ENCODE peak calls at places on chromosomes 7 and 10, in six cellular contexts. E is neural crest cell, L is AG04449, V is IMR-90, D is heart left ventricle, A is H9. W is an unnamed sample.

GRCh38 chr7:128755816-128756476 is 16.8 kb downstream of the CALU start:
- DNase-seq in A (no peak), L (peak), D (no peak), E (no peak), V (peak), W (no peak)

GRCh38 chr7:47392241-47392759 is 189.6 kb downstream of the TNS3 start:
- DNase-seq in V (peak), D (peak), L (no peak), A (no peak), E (no peak), W (no peak)

GRCh38 chr7:104135760-104136558 is 71.9 kb downstream of the ORC5 start:
- DNase-seq in D (no peak), V (no peak), A (no peak), E (no peak), L (no peak), W (no peak)

GRCh38 chr7:95509199-95509598 is 23.5 kb downstream of the ASB4 start:
- DNase-seq in A (peak), E (peak), L (no peak), V (peak), D (no peak), W (peak)

GRCh38 chr10:67520924-67521520 is 175.0 kb downstream of the CTNNA3 start:
- DNase-seq in A (peak), E (peak), L (peak), V (peak), D (no peak), W (peak)

GRCh38 chr7:140196361-140197217 is 19.8 kb upstream of the KDM7A start:
- DNase-seq in E (no peak), A (no peak), D (no peak), L (no peak), V (peak), W (no peak)

GRCh38 chr10:112435013-112435619 is 11.6 kb downstream of the ZDHHC6 start:
- DNase-seq in A (no peak), V (peak), D (no peak), E (no peak), L (no peak), W (no peak)

GRCh38 chr10:118002581-118002980 is 44.2 kb downstream of the RAB11FIP2 start:
- DNase-seq in L (no peak), A (no peak), D (no peak), V (peak), E (no peak), W (no peak)

GRCh38 chr10:95397747-95398146 is 106.9 kb upstream of the PDLIM1 start:
- DNase-seq in V (no peak), E (no peak), L (no peak), D (no peak), A (no peak), W (no peak)

GRCh38 chr10:30915141-30915540 is 116.5 kb downstream of the ZNF438 start:
- DNase-seq in E (no peak), V (peak), D (no peak), A (no peak), L (no peak), W (no peak)

GRCh38 chr7:151339651-151340377 is 1.8 kb upstream of the NUB1 start:
- DNase-seq in A (no peak), V (no peak), E (no peak), L (no peak), D (no peak), W (no peak)

GRCh38 chr7:134737561-134738353 is 41.7 kb upstream of the CALD1 start:
- DNase-seq in D (no peak), E (no peak), V (peak), L (peak), A (no peak), W (peak)

GRCh38 chr7:141094336-141095070 is 20.6 kb downstream of the TMEM178B start:
- DNase-seq in L (no peak), A (no peak), V (no peak), E (no peak), D (no peak), W (no peak)

DNA sequence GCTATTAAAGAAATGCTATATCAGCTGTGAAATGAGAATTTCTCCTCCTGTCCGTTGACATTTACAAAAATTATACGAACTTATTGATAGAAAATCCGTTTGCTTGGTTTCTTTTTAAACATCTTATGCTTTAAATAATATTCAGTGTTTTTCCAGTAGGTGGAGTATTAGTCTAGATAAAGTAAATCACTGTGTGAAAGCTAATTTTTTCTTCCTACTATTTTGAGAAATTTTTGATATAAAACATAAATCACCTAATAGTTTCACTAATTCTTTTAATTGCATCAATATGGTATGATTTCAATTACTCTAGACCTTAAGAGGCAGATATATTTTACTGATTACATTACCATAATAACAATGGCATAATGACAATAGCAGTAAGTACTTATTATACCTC is 335.2 kb upstream of the C7orf33 start:
- DNase-seq in E (no peak), V (no peak), L (no peak), D (no peak), A (no peak), W (no peak)
- TF ChIP-seq CTCF in E (peak), V (no peak), L (no peak), D (no peak), A (peak), W (no peak)

GRCh38 chr10:92550924-92551323 is 23.0 kb downstream of the IDE start:
- DNase-seq in A (no peak), D (no peak), L (no peak), E (no peak), V (no peak), W (no peak)

GRCh38 chr10:92553959-92554358 is 19.9 kb downstream of the IDE start:
- DNase-seq in E (no peak), V (no peak), A (no peak), D (no peak), L (no peak), W (no peak)

GRCh38 chr10:92547676-92548075 is 26.2 kb downstream of the IDE start:
- DNase-seq in A (no peak), D (no peak), L (no peak), E (no peak), V (no peak), W (no peak)

GRCh38 chr10:92552310-92552709 is 21.6 kb downstream of the IDE start:
- DNase-seq in V (no peak), E (no peak), L (no peak), D (no peak), A (no peak), W (no peak)
- TF ChIP-seq CTCF in V (no peak), E (peak), L (no peak), D (peak), A (peak), W (peak)

GRCh38 chr7:35241431-35241830 is 12.5 kb downstream of the TBX20 start:
- DNase-seq in D (no peak), L (no peak), E (no peak), V (no peak), A (no peak), W (no peak)

GRCh38 chr7:35246819-35247218 is 7.1 kb downstream of the TBX20 start:
- DNase-seq in D (no peak), A (no peak), E (no peak), L (no peak), V (no peak), W (no peak)

DNA sequence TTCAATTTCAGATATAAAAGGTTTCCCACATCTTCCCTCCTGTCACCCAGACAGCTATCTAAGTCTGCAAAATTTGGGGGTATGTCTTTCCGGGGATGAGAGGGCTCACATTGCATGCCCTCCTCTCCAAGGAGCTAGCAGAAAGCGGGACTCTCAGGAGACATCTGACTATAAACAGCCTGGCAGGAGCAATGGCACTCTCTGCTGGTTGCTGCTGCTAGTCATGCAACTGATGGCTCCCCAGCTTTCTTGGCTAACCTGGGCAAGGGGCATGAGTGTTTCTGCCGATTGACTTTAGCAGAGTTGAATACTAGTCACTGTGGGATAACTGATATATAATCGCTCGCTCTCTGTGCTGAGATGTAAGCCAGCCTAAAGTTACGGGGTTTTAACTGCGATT is 12.0 kb downstream of the TBX20 start:
- DNase-seq in A (peak), D (no peak), L (no peak), V (no peak), E (no peak), W (peak)
- TF ChIP-seq CTCF in A (peak), D (no peak), L (peak), V (no peak), E (no peak), W (peak)

DNA sequence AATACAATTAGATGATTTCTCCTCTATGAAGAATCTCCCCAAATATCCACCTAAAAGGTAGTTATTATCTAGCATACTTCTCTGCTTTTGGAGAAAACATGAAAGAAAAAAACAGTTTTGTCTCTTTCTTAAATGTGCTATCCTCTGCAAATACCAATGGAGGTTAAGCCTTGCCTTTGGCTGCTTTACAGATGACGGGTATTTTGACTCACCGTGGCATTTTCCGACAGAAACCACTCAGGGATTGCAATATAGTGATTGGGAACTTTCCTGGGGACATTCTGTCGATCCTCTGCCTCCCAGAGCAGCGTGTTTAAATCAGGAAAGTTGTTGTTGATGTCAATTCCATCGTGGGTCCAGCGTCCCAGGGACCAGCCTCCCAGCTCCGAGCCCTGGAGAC is 100.6 kb downstream of the GPR26 start:
- DNase-seq in V (no peak), L (no peak), D (no peak), E (no peak), A (no peak), W (no peak)
- TF ChIP-seq CTCF in V (no peak), L (no peak), D (no peak), E (no peak), A (no peak), W (no peak)

GRCh38 chr10:14186245-14186644 is 144.5 kb downstream of the FRMD4A start:
- DNase-seq in A (no peak), D (no peak), L (no peak), E (no peak), V (peak), W (no peak)

GRCh38 chr10:14184841-14185500 is 145.8 kb downstream of the FRMD4A start:
- DNase-seq in V (peak), D (no peak), E (no peak), A (no peak), L (no peak), W (no peak)

GRCh38 chr10:14185501-14186045 is 145.2 kb downstream of the FRMD4A start:
- DNase-seq in E (peak), L (peak), V (peak), D (no peak), A (peak), W (peak)

GRCh38 chr10:14182781-14183180 is 147.9 kb downstream of the FRMD4A start:
- DNase-seq in A (no peak), E (no peak), V (no peak), L (no peak), D (no peak), W (no peak)

GRCh38 chr10:14181197-14181936 is 149.4 kb downstream of the FRMD4A start:
- DNase-seq in A (no peak), L (no peak), V (no peak), E (no peak), D (no peak), W (no peak)
- TF ChIP-seq CTCF in A (no peak), L (no peak), V (no peak), E (no peak), D (no peak), W (no peak)

DNA sequence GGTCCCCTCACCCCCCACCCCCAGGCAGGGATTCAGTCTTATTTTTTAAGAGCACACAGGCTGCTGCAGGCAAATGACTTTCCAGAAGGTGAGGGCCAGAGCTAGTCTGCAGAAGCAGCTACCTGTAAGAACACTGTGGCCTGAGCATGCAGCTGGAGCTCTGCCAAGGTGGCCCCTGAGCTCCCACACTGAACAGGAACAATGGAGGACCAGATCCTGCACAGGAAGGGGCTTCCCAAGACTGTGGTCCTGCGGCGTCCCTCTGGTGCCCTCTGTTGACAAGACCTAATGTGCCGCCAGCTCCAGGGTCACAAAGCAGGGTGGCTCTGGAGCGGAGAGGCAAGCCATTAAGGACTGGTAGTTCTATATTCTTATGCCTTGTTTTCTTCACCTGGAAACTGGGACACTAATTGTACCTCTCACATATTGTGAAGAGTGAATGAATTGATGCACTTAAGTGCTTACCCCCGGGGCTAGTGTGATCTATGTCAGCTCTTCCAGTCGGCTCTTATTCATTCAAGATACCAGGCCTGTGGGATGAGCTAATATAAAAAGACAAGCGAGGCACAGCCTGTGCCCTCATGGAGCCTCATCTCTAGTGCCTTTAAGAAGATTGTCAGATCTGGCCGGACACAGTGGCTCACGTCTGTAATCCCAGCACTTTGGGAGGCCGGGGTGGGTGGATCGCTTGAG is 8.0 kb upstream of the BEND7 start:
- DNase-seq in V (peak), E (peak), A (peak), L (no peak), D (peak), W (peak)
- TF ChIP-seq CTCF in V (peak), E (peak), A (peak), L (peak), D (peak), W (peak)

DNA sequence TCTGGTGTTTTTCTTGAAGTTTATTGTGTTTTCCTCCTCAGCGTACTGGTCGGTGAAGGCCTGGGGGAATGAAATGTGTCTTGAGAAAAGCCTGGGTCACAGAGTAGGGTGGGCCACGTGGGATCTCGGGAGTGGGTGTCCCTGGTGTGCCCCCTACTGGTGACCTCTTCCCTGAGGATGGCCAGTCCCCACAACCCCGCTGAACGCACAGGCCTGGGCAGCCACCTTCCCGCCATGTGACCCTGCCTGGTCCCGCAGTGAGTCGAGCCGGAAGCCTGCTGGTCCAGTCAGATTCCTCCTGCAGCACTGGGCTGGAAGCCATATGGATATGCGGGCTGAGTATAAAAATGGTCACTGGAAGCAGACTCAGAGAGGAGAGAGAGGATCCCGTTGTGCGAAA is 52.9 kb upstream of the GNA12 start:
- DNase-seq in A (peak), E (no peak), D (no peak), L (no peak), V (no peak), W (no peak)
- TF ChIP-seq CTCF in A (peak), E (no peak), D (no peak), L (no peak), V (no peak), W (no peak)

DNA sequence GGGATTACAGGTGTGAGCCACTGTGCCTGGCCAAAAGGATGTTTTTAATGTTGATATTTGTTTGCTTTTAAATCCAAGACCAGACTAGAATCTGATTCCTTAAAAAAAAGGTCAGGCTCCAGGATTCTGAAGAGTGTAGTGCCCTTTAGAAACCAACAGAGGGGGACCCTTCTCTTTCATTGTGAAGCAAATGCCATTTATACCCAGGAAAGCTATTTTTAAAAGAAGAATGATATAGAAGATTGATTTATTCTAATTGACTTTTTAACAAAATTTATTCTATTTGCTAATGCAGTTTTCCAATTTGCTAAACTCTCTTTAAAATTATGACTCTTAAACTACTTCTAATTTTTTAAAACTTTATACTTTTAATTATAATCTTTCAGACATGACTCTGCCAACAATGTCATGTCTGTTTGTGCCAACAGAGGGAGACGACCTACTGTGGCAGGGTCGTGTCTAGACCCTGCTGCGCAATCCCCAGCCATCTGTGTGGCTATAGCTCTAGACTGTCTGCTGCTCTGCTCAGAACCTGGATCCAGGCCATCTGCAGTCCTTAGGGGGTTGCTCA is 201.0 kb upstream of the IMMP2L start:
- DNase-seq in A (peak), D (no peak), E (no peak), L (no peak), V (peak), W (no peak)
- TF ChIP-seq CTCF in A (peak), D (peak), E (peak), L (peak), V (peak), W (peak)

GRCh38 chr7:1811850-1812692 is 142.0 kb downstream of the ELFN1 start:
- DNase-seq in D (no peak), L (no peak), E (no peak), V (no peak), A (no peak), W (no peak)
- TF ChIP-seq CTCF in D (peak), L (peak), E (peak), V (peak), A (peak), W (peak)

W was measured in kidney epithelial cell.